ENCODE peak calls at places on chromosomes 3 and 15, in ten cellular contexts. B, S, D, F, J, K, W, M, V and I are unnamed samples.

GRCh38 chr3:112333002-112333385 is at the start of gene CD200:
- DNase-seq in B (no peak), S (peak), D (no peak), F (peak), J (peak), K (peak), W (peak), M (peak), V (peak), I (peak)

GRCh38 chr15:45669422-45669821 is 34.6 kb downstream of the SQOR start:
- DNase-seq in B (no peak), S (no peak), D (no peak), F (no peak), J (no peak), K (no peak), W (no peak), M (no peak), V (no peak), I (no peak)

GRCh38 chr3:142445816-142446254 is 2.0 kb downstream of the XRN1 start:
- DNase-seq in B (no peak), S (no peak), D (peak), F (no peak), J (no peak), K (no peak), W (no peak), M (no peak), V (no peak), I (no peak)

GRCh38 chr3:121707531-121708273 is 41.8 kb downstream of the GOLGB1 start:
- DNase-seq in B (no peak), S (no peak), D (no peak), F (no peak), J (no peak), K (no peak), W (no peak), M (no peak), V (no peak), I (no peak)

GRCh38 chr3:134287512-134287911 is 36.9 kb upstream of the RYK start:
- DNase-seq in B (no peak), S (no peak), D (no peak), F (no peak), J (no peak), K (no peak), W (no peak), M (no peak), V (no peak), I (no peak)

GRCh38 chr15:40873625-40874561 is at the start of gene RHOV:
- DNase-seq in B (no peak), S (peak), D (no peak), F (peak), J (peak), K (peak), W (no peak), M (peak), V (peak), I (peak)

GRCh38 chr15:79124388-79124787 is 33.8 kb upstream of the RASGRF1 start:
- DNase-seq in B (no peak), S (no peak), D (no peak), F (no peak), J (no peak), K (no peak), W (no peak), M (no peak), V (no peak), I (no peak)

GRCh38 chr3:163971861-163972260 is 1106.4 kb downstream of the SI start:
- DNase-seq in B (no peak), S (no peak), D (no peak), F (no peak), J (no peak), K (no peak), W (no peak), M (no peak), V (no peak), I (no peak)

GRCh38 chr15:85771276-85771675 is 23.4 kb downstream of the KLHL25 start:
- DNase-seq in B (no peak), S (no peak), D (no peak), F (no peak), J (no peak), K (no peak), W (no peak), M (no peak), V (no peak), I (no peak)

GRCh38 chr3:119702530-119703527 is at the start of gene CFAP91:
- DNase-seq in B (peak), S (peak), D (peak), F (peak), J (peak), K (peak), W (peak), M (peak), V (peak), I (peak)

GRCh38 chr3:126607214-126607908 is 47.6 kb downstream of the TXNRD3 start:
- DNase-seq in B (peak), S (no peak), D (peak), F (no peak), J (peak), K (no peak), W (no peak), M (no peak), V (no peak), I (no peak)

GRCh38 chr3:65545429-65545828 is 493.3 kb downstream of the MAGI1 start:
- DNase-seq in B (no peak), S (no peak), D (no peak), F (no peak), J (no peak), K (no peak), W (no peak), M (no peak), V (no peak), I (no peak)

GRCh38 chr3:194267744-194268658 is 83.1 kb downstream of the CPN2 start:
- DNase-seq in B (no peak), S (no peak), D (no peak), F (no peak), J (no peak), K (no peak), W (peak), M (no peak), V (no peak), I (peak)

GRCh38 chr3:195853930-195854478 is 42.3 kb upstream of the MUC4 start:
- DNase-seq in B (no peak), S (no peak), D (no peak), F (no peak), J (no peak), K (no peak), W (no peak), M (no peak), V (no peak), I (no peak)

GRCh38 chr3:16828815-16829214 is 55.9 kb upstream of the PLCL2 start:
- DNase-seq in B (no peak), S (peak), D (peak), F (peak), J (peak), K (peak), W (no peak), M (peak), V (peak), I (no peak)

GRCh38 chr3:124177070-124177469 is 185.1 kb upstream of the ROPN1 start:
- DNase-seq in B (no peak), S (no peak), D (no peak), F (no peak), J (no peak), K (no peak), W (no peak), M (no peak), V (no peak), I (no peak)

GRCh38 chr3:53513556-53514190 is 19.3 kb downstream of the CACNA1D start:
- DNase-seq in B (no peak), S (no peak), D (peak), F (no peak), J (no peak), K (no peak), W (no peak), M (no peak), V (no peak), I (no peak)

GRCh38 chr3:183301937-183302580 is 49.0 kb downstream of the B3GNT5 start:
- DNase-seq in B (no peak), S (no peak), D (no peak), F (no peak), J (no peak), K (no peak), W (no peak), M (no peak), V (no peak), I (no peak)

GRCh38 chr3:69143605-69144004 is 21.2 kb upstream of the LMOD3 start:
- DNase-seq in B (no peak), S (peak), D (peak), F (no peak), J (no peak), K (no peak), W (no peak), M (no peak), V (no peak), I (no peak)

GRCh38 chr15:94164202-94164807 is 67.1 kb upstream of the MCTP2 start:
- DNase-seq in B (no peak), S (peak), D (peak), F (peak), J (peak), K (peak), W (no peak), M (peak), V (peak), I (no peak)